ENCODE peak calls at places on chromosome 18, in five cellular contexts. K is A549, B is IMR-90, G is K562, U is HepG2. W is an unnamed sample.

GRCh38 chr18:68426731-68427315 is 288.1 kb downstream of the TMX3 start:
- DNase-seq in K (no peak), B (peak), G (no peak), U (no peak), W (no peak)

GRCh38 chr18:48080546-48080945 is 150.1 kb upstream of the SMAD2 start:
- DNase-seq in K (no peak), B (no peak), G (no peak), U (no peak), W (no peak)

GRCh38 chr18:66640431-66640830 is 36.5 kb upstream of the CDH19 start:
- DNase-seq in K (peak), B (no peak), G (no peak), U (no peak), W (no peak)

GRCh38 chr18:40159141-40160017 is 1795.7 kb upstream of the PIK3C3 start:
- DNase-seq in K (peak), B (peak), G (no peak), U (peak), W (no peak)

GRCh38 chr18:23618862-23619387 is 32.6 kb upstream of the NPC1 start:
- DNase-seq in K (peak), B (no peak), G (no peak), U (peak), W (peak)

GRCh38 chr18:57918601-57919000 is 115.5 kb upstream of the ATP8B1 start:
- DNase-seq in K (no peak), B (no peak), G (no peak), U (no peak), W (no peak)

GRCh38 chr18:45687617-45688016 is 36.4 kb upstream of the SLC14A1 start:
- DNase-seq in K (no peak), B (no peak), G (peak), U (no peak), W (no peak)

GRCh38 chr18:55444496-55444895 is 143.5 kb downstream of the TCF4 start:
- DNase-seq in K (no peak), B (no peak), G (no peak), U (no peak), W (no peak)

GRCh38 chr18:54712758-54713157 is 115.5 kb upstream of the RAB27B start:
- DNase-seq in K (no peak), B (no peak), G (no peak), U (no peak), W (no peak)

GRCh38 chr18:49843131-49843530 is 29.8 kb upstream of the ACAA2 start:
- DNase-seq in K (no peak), B (no peak), G (no peak), U (no peak), W (no peak)

GRCh38 chr18:2337552-2338141 is 233.7 kb downstream of the METTL4 start:
- DNase-seq in K (peak), B (peak), G (peak), U (peak), W (no peak)

GRCh38 chr18:62061812-62062211 is 125.0 kb downstream of the PIGN start:
- DNase-seq in K (no peak), B (no peak), G (no peak), U (no peak), W (no peak)

GRCh38 chr18:6547476-6547875 is 132.8 kb upstream of the L3MBTL4 start:
- DNase-seq in K (no peak), B (no peak), G (no peak), U (no peak), W (no peak)

GRCh38 chr18:5418985-5419495 is 123.5 kb upstream of the ZBTB14 start:
- DNase-seq in K (no peak), B (no peak), G (no peak), U (no peak), W (no peak)

GRCh38 chr18:75003764-75004690 is 204.9 kb downstream of the PTGR3 start:
- DNase-seq in K (no peak), B (no peak), G (no peak), U (no peak), W (no peak)

DNA sequence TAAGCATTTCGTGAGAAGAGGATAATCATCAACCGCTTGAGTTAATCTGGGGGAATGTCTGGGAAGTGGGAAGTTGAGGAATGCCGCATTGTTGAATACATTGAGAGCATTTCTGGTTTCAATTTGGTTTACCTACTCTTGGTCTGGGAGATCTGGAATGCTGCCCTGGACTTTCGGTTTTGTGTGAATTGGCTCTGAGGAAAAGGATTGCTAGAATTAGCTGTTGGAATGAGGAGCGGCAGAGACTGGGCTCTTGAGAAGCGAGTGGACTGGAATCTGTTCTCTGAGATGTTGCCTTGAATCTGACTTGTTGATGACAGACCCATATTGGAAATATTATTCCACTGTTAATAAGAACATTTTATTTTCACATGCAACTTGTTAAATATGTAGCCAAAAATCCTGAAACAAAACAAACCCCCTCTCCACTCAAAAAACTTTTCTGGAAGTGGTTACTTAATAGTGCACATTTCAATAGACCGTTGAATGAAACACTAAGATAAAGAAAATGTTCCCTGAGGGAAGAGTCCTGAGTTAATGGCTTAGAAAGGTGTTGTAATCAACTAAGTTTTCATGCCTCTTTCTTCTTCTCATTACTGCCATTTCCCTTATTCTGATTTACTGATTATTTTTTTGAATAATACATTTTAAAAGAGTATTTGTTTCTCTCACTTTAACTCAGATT is 50.8 kb downstream of the PTPRM start:
- DNase-seq in K (no peak), B (peak), G (no peak), U (no peak), W (no peak)
- TF ChIP-seq MAFK in K (no peak), B (no peak), G (no peak), U (no peak), W (no peak)

GRCh38 chr18:37563810-37564511 is 1.6 kb downstream of the CELF4 start:
- DNase-seq in K (no peak), B (no peak), G (no peak), U (no peak), W (no peak)

GRCh38 chr18:37565138-37565984 is at the start of gene CELF4:
- DNase-seq in K (peak), B (no peak), G (no peak), U (no peak), W (peak)

GRCh38 chr18:37565985-37566478 is 434 bp upstream of the CELF4 start:
- DNase-seq in K (peak), B (peak), G (no peak), U (no peak), W (no peak)

GRCh38 chr18:37566479-37567060 is 972 bp upstream of the CELF4 start:
- DNase-seq in K (no peak), B (no peak), G (no peak), U (no peak), W (no peak)

DNA sequence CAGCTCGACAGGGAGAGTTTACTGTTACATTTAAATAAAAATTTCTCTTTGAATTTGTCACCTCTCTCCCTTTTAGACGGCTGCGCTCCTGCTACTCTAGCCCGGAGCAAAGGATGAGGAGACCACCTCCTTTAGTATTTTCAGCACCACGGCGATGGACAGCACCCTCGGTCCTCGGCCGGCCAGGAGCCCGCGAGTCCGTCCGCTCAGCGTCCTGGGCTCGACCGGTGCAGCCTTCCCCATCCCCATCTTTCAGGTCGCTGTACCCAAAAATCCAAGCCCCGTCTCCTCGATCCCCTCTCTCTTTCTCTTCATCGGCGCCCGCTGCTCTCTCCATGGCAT is 831 bp downstream of the CELF4 start:
- DNase-seq in K (peak), B (peak), G (peak), U (no peak), W (peak)
- TF ChIP-seq MAFK in K (no peak), B (no peak), G (no peak), U (no peak), W (no peak)

GRCh38 chr18:13610517-13610916 is 115.8 kb downstream of the FAM210A start:
- DNase-seq in K (no peak), B (no peak), G (no peak), U (no peak), W (no peak)

GRCh38 chr18:13612111-13612997 is 114.0 kb downstream of the FAM210A start:
- DNase-seq in K (no peak), B (no peak), G (no peak), U (no peak), W (no peak)

GRCh38 chr18:13613099-13613498 is 113.3 kb downstream of the FAM210A start:
- DNase-seq in K (no peak), B (no peak), G (no peak), U (no peak), W (no peak)

GRCh38 chr18:13611616-13612110 is 114.7 kb downstream of the FAM210A start:
- DNase-seq in K (no peak), B (peak), G (no peak), U (no peak), W (no peak)

DNA sequence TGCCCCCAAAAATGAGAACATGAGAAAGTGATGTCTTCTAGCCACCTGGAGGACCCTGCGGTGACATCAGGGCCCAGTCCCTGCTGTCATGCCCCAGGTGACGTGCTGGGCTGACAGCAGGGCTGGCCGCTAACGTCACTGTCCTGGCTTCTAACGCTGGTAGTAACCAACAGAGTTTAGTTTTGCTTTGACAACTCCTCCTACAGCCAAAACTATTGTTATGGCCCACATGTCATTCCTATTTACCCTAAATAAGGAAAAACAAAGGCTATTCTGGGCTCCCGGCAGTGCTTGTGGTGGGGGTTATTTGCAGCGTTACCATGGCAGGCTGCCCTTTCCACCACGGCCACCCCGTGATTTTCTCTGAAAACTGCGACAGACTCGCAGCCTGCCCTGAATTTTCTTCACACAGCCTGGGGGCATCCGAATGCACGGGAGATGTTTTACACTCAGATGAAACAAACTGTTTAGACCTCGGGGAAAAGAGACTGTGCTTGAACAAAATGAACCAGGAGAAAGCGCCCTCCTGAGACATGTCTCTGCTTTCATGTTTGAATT is 115.2 kb downstream of the FAM210A start:
- DNase-seq in K (no peak), B (peak), G (no peak), U (no peak), W (no peak)
- TF ChIP-seq MAFK in K (no peak), B (no peak), G (no peak), U (no peak), W (no peak)

GRCh38 chr18:3703732-3704176 is 253.8 kb downstream of the TGIF1 start:
- DNase-seq in K (peak), B (peak), G (peak), U (peak), W (peak)
- TF ChIP-seq MAFK in K (no peak), B (no peak), G (no peak), U (no peak), W (no peak)

GRCh38 chr18:9851511-9851910 is 34.3 kb upstream of the TXNDC2 start:
- DNase-seq in K (no peak), B (no peak), G (no peak), U (no peak), W (no peak)

GRCh38 chr18:9850297-9850696 is 35.5 kb upstream of the TXNDC2 start:
- DNase-seq in K (no peak), B (no peak), G (no peak), U (no peak), W (no peak)

GRCh38 chr18:9848170-9848854 is 37.5 kb upstream of the TXNDC2 start:
- DNase-seq in K (no peak), B (no peak), G (no peak), U (no peak), W (no peak)

GRCh38 chr18:9852266-9853081 is 33.3 kb upstream of the TXNDC2 start:
- DNase-seq in K (peak), B (no peak), G (no peak), U (no peak), W (no peak)

DNA sequence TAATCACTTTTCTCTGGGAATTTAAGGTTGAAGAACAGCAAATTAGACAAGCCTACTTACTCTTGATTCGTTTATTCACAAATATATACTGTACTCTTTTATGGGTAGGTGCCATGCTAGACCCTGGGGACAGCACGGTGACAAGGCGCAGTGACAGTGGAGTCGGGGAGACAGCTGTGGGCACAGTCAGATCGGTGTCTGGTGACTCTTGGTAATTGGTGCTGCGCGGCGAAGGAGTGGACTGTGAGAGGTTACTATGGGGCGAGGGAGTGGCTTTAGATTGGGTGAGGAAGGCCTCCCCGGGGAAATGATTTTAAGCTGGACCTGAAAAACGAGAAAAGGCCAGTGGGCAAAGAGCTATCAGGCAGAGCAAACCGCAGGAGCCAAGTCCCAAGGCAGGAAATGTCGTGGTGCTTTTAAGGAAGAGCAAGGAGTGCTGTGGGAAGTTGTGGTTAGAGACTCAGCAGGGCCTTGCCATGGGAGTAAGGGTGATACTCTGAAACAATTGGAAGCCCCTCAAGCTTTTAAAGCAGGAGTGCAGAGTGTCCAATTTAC is 36.3 kb upstream of the TXNDC2 start:
- DNase-seq in K (no peak), B (no peak), G (peak), U (no peak), W (no peak)
- TF ChIP-seq MAFK in K (no peak), B (no peak), G (no peak), U (no peak), W (no peak)

DNA sequence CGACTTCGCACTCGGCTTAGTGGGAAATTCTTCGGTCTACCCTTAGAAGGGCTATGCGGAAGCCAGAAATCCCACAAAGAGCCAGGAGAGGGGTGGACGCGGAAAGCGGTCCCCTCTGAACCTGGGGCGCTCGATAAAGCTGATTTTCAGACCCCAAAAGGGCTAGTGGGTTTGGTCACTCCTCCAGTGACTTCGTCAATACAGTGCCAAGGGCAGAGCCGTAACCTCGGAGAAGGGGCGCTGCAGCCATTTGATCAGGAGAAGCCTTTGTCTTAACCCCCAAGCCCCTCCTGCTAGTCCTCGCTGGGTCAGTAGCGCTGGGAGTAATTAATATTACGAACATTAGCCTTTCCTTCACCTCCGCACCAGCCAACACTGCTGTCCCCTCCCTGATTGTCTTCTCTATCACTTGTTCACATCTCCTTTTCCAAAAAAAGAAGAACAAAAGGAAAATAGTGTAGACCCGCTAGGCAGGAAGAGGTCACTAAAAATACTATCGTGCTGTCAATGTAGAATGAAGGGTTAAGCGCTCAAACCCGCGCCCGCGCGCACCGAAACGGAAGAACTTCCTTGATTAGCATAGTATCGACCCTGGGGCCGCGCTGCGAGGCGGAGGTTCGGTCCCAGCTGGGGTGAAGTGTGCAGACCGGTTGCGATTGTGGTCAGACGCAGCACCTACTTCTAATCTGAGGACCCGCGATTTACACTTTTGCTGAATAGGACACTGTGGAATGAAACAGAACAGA is 63.3 kb upstream of the MAPRE2 start:
- DNase-seq in K (peak), B (peak), G (peak), U (no peak), W (peak)
- TF ChIP-seq MAFK in K (no peak), B (no peak), G (no peak), U (no peak), W (no peak)

GRCh38 chr18:59701272-59701671 is 4.0 kb upstream of the CCBE1 start:
- DNase-seq in K (no peak), B (no peak), G (no peak), U (no peak), W (no peak)

GRCh38 chr18:59707306-59707705 is 10.1 kb upstream of the CCBE1 start:
- DNase-seq in K (no peak), B (no peak), G (no peak), U (no peak), W (no peak)

GRCh38 chr18:59705145-59705544 is 7.9 kb upstream of the CCBE1 start:
- DNase-seq in K (no peak), B (peak), G (no peak), U (no peak), W (no peak)

GRCh38 chr18:59706499-59706898 is 9.3 kb upstream of the CCBE1 start:
- DNase-seq in K (no peak), B (no peak), G (no peak), U (no peak), W (no peak)

DNA sequence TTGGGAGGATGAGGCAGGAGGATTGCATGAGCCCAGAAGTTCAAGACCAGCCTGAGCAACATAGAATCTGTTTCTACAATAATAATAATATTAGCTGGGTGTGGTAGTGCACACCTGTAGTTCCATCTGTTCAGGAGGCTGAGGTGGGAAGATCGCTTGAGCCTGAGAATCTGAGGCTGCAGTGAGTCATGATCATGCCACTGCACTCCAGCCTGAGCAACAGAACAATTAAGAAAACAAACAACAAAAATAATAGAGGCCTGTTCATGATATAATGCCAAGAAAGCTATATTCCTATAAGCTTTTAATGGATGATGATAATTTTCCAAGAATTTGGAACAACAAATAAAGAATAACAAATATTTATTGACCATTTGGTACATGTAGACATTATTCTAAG is 6.9 kb upstream of the CCBE1 start:
- DNase-seq in K (no peak), B (no peak), G (no peak), U (no peak), W (no peak)
- TF ChIP-seq MAFK in K (no peak), B (no peak), G (no peak), U (no peak), W (no peak)

GRCh38 chr18:11807233-11807632 is 44.0 kb upstream of the CHMP1B start:
- DNase-seq in K (peak), B (peak), G (no peak), U (no peak), W (no peak)
- TF ChIP-seq MAFK in K (no peak), B (no peak), G (no peak), U (no peak), W (no peak)

GRCh38 chr18:13461936-13462335 is 243.4 kb downstream of the LDLRAD4 start:
- DNase-seq in K (no peak), B (no peak), G (no peak), U (no peak), W (no peak)

GRCh38 chr18:13463526-13463925 is 245.0 kb downstream of the LDLRAD4 start:
- DNase-seq in K (no peak), B (no peak), G (no peak), U (no peak), W (no peak)

GRCh38 chr18:13462686-13463085 is 244.1 kb downstream of the LDLRAD4 start:
- DNase-seq in K (no peak), B (no peak), G (no peak), U (no peak), W (no peak)

GRCh38 chr18:13460946-13461345 is 242.4 kb downstream of the LDLRAD4 start:
- DNase-seq in K (no peak), B (no peak), G (no peak), U (no peak), W (no peak)

DNA sequence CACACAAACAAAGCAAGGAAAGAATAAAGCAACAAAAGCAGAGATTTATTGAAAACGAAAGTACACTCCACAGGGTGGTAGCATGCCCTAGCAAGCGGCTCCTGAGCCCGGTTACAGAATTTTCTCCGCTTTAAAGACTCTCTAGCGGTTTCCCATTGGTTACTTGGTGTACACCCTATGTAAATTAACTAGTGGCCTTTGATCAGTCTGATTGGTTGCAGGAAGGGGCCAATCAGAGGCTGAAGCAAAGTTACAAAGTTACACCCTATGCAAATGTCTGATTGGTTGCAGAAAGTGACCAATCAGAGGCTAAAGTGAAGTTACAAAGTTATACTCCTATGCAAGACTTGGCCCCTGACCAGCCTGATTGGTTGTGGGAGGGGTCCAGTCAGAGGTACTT is 242.9 kb downstream of the LDLRAD4 start:
- DNase-seq in K (no peak), B (no peak), G (peak), U (no peak), W (no peak)
- TF ChIP-seq MAFK in K (no peak), B (no peak), G (no peak), U (no peak), W (no peak)

W was measured in H1.